ENCODE peak calls at places on chromosomes 7 and 10, in six cellular contexts. N, A, J, Y, P and S are unnamed samples.

GRCh38 chr7:33201821-33202220 is 72.5 kb downstream of the BBS9 start:
- DNase-seq in N (no peak), A (peak; percentile 32), J (no peak), Y (no peak), P (no peak), S (no peak)

GRCh38 chr10:7406712-7407333 is 4.0 kb downstream of the SFMBT2 start:
- DNase-seq in N (no peak), A (no peak), J (no peak), Y (no peak), P (peak; percentile 22), S (no peak)

GRCh38 chr10:114632869-114633715 is 25.0 kb downstream of the ABLIM1 start:
- DNase-seq in N (peak; percentile 86), A (peak; percentile 98), J (peak; percentile 94), Y (no peak), P (no peak), S (peak; percentile 79)

GRCh38 chr10:93462881-93463280 is 19.3 kb downstream of the MYOF start:
- DNase-seq in N (peak; percentile 79), A (peak; percentile 76), J (peak; percentile 54), Y (no peak), P (no peak), S (peak; percentile 41)

GRCh38 chr10:113091921-113092320 is 141.9 kb downstream of the TCF7L2 start:
- DNase-seq in N (no peak), A (no peak), J (no peak), Y (no peak), P (no peak), S (no peak)

GRCh38 chr10:73991846-73992245 is 6.1 kb upstream of the VCL start:
- DNase-seq in N (no peak), A (no peak), J (no peak), Y (peak; percentile 93), P (no peak), S (no peak)

GRCh38 chr10:133167693-133168616 is 7.9 kb downstream of the KNDC1 start:
- DNase-seq in N (no peak), A (no peak), J (no peak), Y (no peak), P (no peak), S (no peak)

GRCh38 chr10:100868391-100868790 is 44.4 kb upstream of the SLF2 start:
- DNase-seq in N (no peak), A (no peak), J (no peak), Y (no peak), P (no peak), S (no peak)

GRCh38 chr10:120327671-120328070 is 129.4 kb upstream of the PLPP4 start:
- DNase-seq in N (no peak), A (no peak), J (no peak), Y (no peak), P (no peak), S (no peak)

GRCh38 chr7:13778967-13779366 is 210.5 kb downstream of the ETV1 start:
- DNase-seq in N (no peak), A (peak; percentile 69), J (peak; percentile 35), Y (no peak), P (no peak), S (peak; percentile 31)

GRCh38 chr7:92513167-92513902 is 15.0 kb downstream of the PEX1 start:
- DNase-seq in N (no peak), A (no peak), J (no peak), Y (no peak), P (no peak), S (no peak)

GRCh38 chr7:100894860-100895700 is 608 bp downstream of the ACHE start:
- DNase-seq in N (no peak), A (no peak), J (no peak), Y (no peak), P (peak; percentile 66), S (no peak)

GRCh38 chr10:93193886-93194285 is 120.2 kb downstream of the CYP26A1 start:
- DNase-seq in N (no peak), A (peak; percentile 23), J (no peak), Y (no peak), P (no peak), S (no peak)

GRCh38 chr7:103855671-103856070 is 133.8 kb downstream of the RELN start:
- DNase-seq in N (no peak), A (no peak), J (no peak), Y (no peak), P (no peak), S (no peak)

GRCh38 chr7:76185187-76185915 is 16.3 kb upstream of the SRRM3 start:
- DNase-seq in N (no peak), A (no peak), J (no peak), Y (no peak), P (no peak), S (no peak)

GRCh38 chr7:24948739-24949138 is 31.2 kb downstream of the OSBPL3 start:
- DNase-seq in N (no peak), A (peak; percentile 60), J (no peak), Y (no peak), P (no peak), S (no peak)

GRCh38 chr10:110651044-110651958 is 7.2 kb downstream of the RBM20 start:
- DNase-seq in N (peak; percentile 82), A (peak; percentile 91), J (peak; percentile 98), Y (peak; percentile 47), P (no peak), S (peak; percentile 40)
- H3K4me3 ChIP-seq in N (no peak overlapping the region), A (no peak overlapping the region), J (peak overlapping the region; percentile 3), Y (no peak overlapping the region), P (no peak overlapping the region), S (peak overlapping the region; percentile 10)

DNA sequence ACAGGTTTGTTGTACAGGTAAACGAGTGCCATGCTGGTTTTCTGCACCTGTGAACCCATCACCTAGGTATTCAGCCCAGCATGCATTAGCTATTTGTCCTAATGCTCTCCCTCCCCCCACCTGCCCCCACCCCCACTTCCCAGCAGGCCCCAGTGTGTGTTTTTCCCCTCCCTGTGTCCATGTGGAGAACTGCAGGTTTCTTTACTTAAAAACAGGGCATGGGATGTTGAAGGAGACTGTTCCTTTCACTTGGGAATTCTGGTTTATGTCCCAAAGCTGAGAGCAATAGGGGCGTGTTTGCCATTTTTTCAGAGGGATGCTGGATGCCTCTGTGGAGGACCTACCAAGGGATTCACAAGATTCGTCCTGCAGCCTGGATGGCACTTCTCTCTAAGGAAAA is 135.8 kb downstream of the GALNT17 start:
- DNase-seq in N (no peak), A (no peak), J (no peak), Y (no peak), P (no peak), S (no peak)
- H3K4me3 ChIP-seq in N (no peak overlapping the region), A (no peak overlapping the region), J (no peak overlapping the region), Y (no peak overlapping the region), P (no peak overlapping the region), S (no peak overlapping the region)

DNA sequence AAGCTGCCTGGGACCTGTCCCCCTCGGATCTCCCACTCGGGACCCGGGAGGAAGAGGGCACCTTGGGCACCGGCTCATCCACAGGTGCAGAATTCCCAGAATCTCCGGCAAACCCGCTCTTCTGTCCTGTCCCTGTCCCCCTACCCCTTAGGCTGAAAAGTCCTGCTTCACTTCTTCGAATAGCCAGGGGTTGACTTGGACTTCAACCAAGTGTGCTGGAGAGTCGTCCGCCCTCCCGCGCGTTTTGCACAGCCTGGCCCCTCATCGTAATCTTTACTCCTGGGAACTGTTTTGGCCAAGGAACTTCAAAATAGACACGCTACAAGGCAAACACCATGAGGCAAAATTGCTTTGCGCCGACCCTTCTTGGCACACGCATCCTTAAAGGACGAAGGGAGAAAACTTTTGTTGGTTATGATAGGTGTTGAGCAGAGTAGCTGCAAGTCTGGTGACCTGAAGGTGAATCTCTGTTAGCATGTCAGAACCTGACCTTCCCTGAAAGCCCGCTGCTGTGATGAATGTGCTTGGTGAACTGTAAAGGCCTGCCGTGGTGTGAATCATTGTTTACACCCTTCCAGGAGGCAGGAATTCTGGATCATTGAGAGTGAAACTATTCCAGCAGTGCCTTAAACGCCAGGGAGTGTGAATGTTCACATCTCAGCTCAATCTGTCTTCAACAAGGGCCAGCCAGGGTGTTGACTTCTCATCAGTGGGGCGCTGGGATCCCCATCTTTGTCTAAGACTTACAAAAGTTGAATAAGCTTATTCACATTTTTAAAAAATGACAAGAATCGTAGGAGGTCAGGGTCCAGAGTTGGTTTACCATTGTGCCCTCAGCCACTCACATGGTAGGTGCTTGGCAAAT is 589 bp upstream of the RAPGEF5 start:
- DNase-seq in N (no peak), A (peak; percentile 71), J (peak; percentile 2), Y (no peak), P (no peak), S (peak; percentile 52)
- H3K4me3 ChIP-seq in N (peak overlapping the region; percentile 56), A (no peak overlapping the region), J (no peak overlapping the region), Y (peak overlapping the region; percentile 34), P (peak overlapping the region; percentile 20), S (peak overlapping the region; percentile 46)

DNA sequence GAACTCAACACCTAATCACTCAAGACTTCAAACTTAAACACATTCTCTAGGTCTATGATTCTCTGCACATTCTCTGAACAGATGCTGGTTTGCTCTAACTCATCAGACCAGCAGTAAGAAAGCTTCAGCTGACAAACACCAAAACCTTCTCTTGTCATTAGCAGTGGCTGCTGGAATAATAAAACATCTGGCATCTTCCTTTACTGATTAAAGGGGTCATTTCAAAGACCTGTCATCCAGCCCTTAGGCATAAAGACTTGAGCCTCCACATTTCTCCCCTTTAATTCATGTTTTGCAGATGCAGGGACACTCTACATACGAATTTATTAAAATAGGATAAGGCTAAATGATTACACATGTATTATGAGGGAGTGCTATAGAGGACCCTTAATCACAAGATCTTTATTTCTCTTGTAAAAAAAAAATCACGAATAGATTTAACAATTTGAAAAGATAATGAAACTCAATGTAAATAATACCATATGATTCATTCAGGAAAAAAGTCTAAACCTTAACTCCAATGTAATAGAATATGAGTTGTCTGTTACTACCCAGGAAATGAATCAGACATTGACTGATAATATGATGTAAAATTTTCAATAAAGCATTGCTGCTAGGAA is 152.4 kb upstream of the GNAI1 start:
- DNase-seq in N (no peak), A (peak; percentile 70), J (peak; percentile 84), Y (no peak), P (no peak), S (peak; percentile 36)
- H3K4me3 ChIP-seq in N (no peak overlapping the region), A (no peak overlapping the region), J (no peak overlapping the region), Y (no peak overlapping the region), P (no peak overlapping the region), S (no peak overlapping the region)